ENCODE peak calls at places on chromosomes 13 and 19, in four cellular contexts. V is CD8-positive, alpha-beta memory T cell; M is heart left ventricle; F is right atrium auricular region. U is an unnamed sample.
A peak's percentile ranks its signal among the peaks of the same experiment; 100 is the strongest.

GRCh38 chr19:17092696-17093095 is 17.1 kb downstream of the MYO9B start:
- DNase-seq in V (no peak), M (no peak), F (no peak), U (no peak)

GRCh38 chr13:74306496-74306895 is 172.3 kb upstream of the KLF12 start:
- DNase-seq in F (no peak), V (no peak), M (no peak), U (no peak)

GRCh38 chr13:79385694-79386093 is 20.4 kb downstream of the RBM26 start:
- DNase-seq in M (no peak), F (no peak), V (no peak), U (no peak)

GRCh38 chr19:41230067-41230857 is 11.2 kb downstream of the AXL start:
- DNase-seq in F (no peak), V (no peak), M (no peak), U (no peak)

GRCh38 chr13:56335775-56336174 is 804.9 kb upstream of the PRR20A start:
- DNase-seq in F (no peak), V (no peak), M (no peak), U (no peak)

GRCh38 chr19:39110263-39110967 is 15.2 kb upstream of the PAK4 start:
- DNase-seq in M (no peak), V (peak; percentile 50), F (peak; percentile 65), U (peak; percentile 64)

GRCh38 chr13:33106656-33107402 is 90.6 kb downstream of the KL start:
- DNase-seq in M (no peak), V (no peak), F (no peak), U (no peak)

GRCh38 chr19:35908010-35908441 is at the start of gene TYROBP:
- DNase-seq in V (no peak), M (peak; percentile 50), F (no peak), U (no peak)

GRCh38 chr19:19627716-19628498 is at the start of gene LPAR2:
- DNase-seq in F (no peak), V (peak; percentile 76), M (peak; percentile 28), U (peak; percentile 83)

GRCh38 chr13:76852991-76853390 is 33.2 kb downstream of the KCTD12 start:
- DNase-seq in M (no peak), V (no peak), F (no peak), U (no peak)

GRCh38 chr13:74003374-74003773 is 130.8 kb downstream of the KLF12 start:
- DNase-seq in V (no peak), F (no peak), M (no peak), U (no peak)

GRCh38 chr19:48372904-48373303 is 8.7 kb downstream of the SYNGR4 start:
- DNase-seq in M (no peak), V (no peak), F (no peak), U (no peak)

GRCh38 chr19:4375164-4375619 is 25.2 kb downstream of the SH3GL1 start:
- DNase-seq in F (no peak), V (no peak), M (no peak), U (peak; percentile 85)

GRCh38 chr19:18832331-18833140 is 777 bp downstream of the UPF1 start:
- DNase-seq in V (no peak), M (peak; percentile 38), F (no peak), U (peak; percentile 63)

GRCh38 chr19:13920524-13920923 is 14.5 kb downstream of the CC2D1A start:
- DNase-seq in M (no peak), F (no peak), V (no peak), U (no peak)

GRCh38 chr13:97506511-97506910 is 72.5 kb downstream of the RAP2A start:
- DNase-seq in M (no peak), V (no peak), F (no peak), U (no peak)

GRCh38 chr13:37681295-37682032 is 82.9 kb upstream of the POSTN start:
- DNase-seq in M (no peak), V (no peak), F (no peak), U (no peak)
- H3K27ac ChIP-seq in M (no peak overlapping the region), V (no peak overlapping the region), F (peak overlapping the region; percentile 29), U (no peak overlapping the region)

DNA sequence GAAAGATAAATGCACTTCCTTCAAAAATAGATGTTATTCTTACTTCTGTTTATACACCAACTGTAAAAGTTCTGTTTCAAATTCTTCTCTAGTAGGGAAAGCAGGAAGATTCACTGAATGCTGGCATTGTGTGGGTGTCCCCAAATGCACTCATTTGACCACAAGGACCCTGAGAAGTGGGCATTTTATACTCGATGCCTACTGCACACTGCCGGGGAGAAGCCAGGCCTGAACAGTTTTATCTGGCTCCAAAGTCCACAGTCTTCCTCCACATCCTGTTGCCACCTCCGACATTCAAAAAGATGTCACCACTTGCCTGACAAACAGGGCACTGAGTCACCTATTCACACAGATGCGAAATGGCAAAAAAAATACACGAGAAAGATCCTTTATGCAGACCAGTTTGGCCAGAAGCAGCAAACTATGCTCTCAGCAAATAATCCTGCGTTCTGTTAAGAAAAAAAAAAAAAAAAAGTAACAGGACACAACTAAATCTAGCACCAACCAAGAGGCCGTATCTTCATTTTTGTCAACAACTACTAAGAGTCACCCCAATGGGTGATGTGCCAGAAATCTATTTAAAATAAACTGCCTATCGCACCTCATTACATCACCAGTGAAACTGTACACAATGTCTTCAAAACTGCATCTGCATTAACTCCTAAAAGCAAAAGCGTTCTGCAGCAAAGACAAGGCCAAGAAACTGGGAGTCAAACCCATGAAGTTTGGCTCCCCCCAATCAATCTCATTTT is 6.2 kb downstream of the ZC3H4 start:
- DNase-seq in F (no peak), M (no peak), V (no peak), U (no peak)
- H3K27ac ChIP-seq in F (peak overlapping the region; percentile 99), M (peak overlapping the region; percentile 100), V (peak overlapping the region; percentile 51), U (peak overlapping the region; percentile 89)

GRCh38 chr19:1105217-1105872 is 1.6 kb downstream of the GPX4 start:
- DNase-seq in V (no peak), F (no peak), M (no peak), U (no peak)
- H3K27ac ChIP-seq in V (peak overlapping the region; percentile 85), F (peak overlapping the region; percentile 98), M (peak overlapping the region; percentile 100), U (peak overlapping the region; percentile 100)

GRCh38 chr13:110593430-110594130 is 21.8 kb upstream of the NAXD start:
- DNase-seq in V (no peak), F (no peak), M (no peak), U (peak; percentile 54)

GRCh38 chr13:110592670-110593069 is 22.7 kb upstream of the NAXD start:
- DNase-seq in M (no peak), F (no peak), V (no peak), U (no peak)

GRCh38 chr13:110589991-110590390 is 25.4 kb upstream of the NAXD start:
- DNase-seq in V (no peak), F (no peak), M (no peak), U (no peak)

GRCh38 chr13:110590577-110590976 is 24.8 kb upstream of the NAXD start:
- DNase-seq in F (no peak), M (no peak), V (no peak), U (no peak)
- H3K27ac ChIP-seq in F (no peak overlapping the region), M (no peak overlapping the region), V (no peak overlapping the region), U (no peak overlapping the region)

DNA sequence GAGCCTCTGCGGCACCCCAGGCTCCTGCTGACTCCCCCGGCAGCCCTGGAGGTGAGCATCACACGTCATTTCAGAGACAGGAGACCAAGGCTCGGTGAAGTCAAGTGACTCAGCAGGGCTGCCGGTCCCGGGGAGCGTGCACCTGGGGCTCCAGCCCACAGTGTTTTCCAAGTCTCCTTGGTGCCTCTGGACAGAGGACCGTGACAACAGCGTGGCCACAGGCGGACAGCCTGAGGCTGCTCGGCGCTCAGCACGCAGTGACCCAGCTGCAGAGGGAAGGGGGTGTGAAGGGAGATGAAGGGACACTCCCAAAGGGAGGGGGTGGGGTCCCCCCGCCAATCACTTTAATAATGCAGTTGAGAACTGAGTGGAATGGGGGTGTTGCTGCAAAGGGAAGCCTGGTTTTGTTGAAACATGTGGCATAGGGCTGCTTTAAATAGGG is 17.5 kb upstream of the ASPDH start:
- DNase-seq in F (no peak), M (no peak), V (no peak), U (no peak)
- H3K27ac ChIP-seq in F (no peak overlapping the region), M (no peak overlapping the region), V (no peak overlapping the region), U (no peak overlapping the region)

DNA sequence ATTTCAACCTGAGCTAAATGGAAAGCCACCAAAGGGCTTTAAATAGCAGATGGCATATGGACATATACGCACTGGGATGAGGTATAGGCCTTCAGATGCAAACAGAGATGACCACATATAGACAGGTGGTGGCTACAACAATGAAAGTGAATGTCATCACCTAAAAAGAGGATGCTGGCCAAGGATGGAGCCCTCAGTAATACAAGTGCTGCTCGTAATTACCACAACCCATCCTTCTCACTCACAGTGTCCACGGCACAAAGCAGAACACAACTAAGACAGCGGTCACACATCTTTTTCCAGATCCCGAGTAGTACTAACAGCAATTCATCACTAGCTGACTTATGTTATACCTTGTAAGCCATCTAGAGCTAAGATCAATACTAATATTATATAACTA is 18.2 kb upstream of the DOCK9 start:
- DNase-seq in F (no peak), V (no peak), M (no peak), U (no peak)
- H3K27ac ChIP-seq in F (no peak overlapping the region), V (no peak overlapping the region), M (no peak overlapping the region), U (no peak overlapping the region)

U was measured in Peyer's patch.